ENCODE peak calls at places on chromosome 19, in five cellular contexts. V, Z, J, W and O are unnamed samples.

GRCh38 chr19:38394488-38394887 is 6.0 kb downstream of the SPRED3 start:
- DNase-seq in J (peak), W (peak), V (no peak), Z (no peak), O (no peak)

GRCh38 chr19:1633269-1633606 is 19.2 kb downstream of the TCF3 start:
- DNase-seq in V (no peak), J (no peak), W (no peak), Z (no peak), O (no peak)

GRCh38 chr19:5214902-5215301 is 125.7 kb downstream of the PTPRS start:
- DNase-seq in J (no peak), W (no peak), V (no peak), Z (no peak), O (no peak)

GRCh38 chr19:19502281-19502680 is 13.1 kb downstream of the TSSK6 start:
- DNase-seq in V (no peak), J (no peak), Z (no peak), W (no peak), O (no peak)

GRCh38 chr19:12802267-12803106 is 618 bp downstream of the THSD8 start:
- DNase-seq in Z (peak), V (no peak), W (no peak), J (no peak), O (peak)

GRCh38 chr19:40443930-40444180 is 280 bp downstream of the SERTAD3 start:
- DNase-seq in J (no peak), V (no peak), Z (no peak), W (peak), O (peak)

GRCh38 chr19:36265064-36265463 is 50.2 kb downstream of the ZNF146 start:
- DNase-seq in V (no peak), Z (no peak), W (no peak), J (no peak), O (no peak)

GRCh38 chr19:47157455-47158321 is 27.1 kb downstream of the SAE1 start:
- DNase-seq in Z (peak), W (peak), J (peak), V (peak), O (peak)

GRCh38 chr19:4988770-4989251 is 19.9 kb downstream of the KDM4B start:
- DNase-seq in J (no peak), W (peak), Z (no peak), V (peak), O (peak)

GRCh38 chr19:40279761-40280607 is 5.2 kb downstream of the AKT2 start:
- DNase-seq in Z (no peak), W (no peak), V (no peak), J (no peak), O (no peak)

GRCh38 chr19:47186337-47187022 is 44.5 kb downstream of the BBC3 start:
- DNase-seq in J (peak), W (no peak), V (no peak), Z (no peak), O (no peak)

GRCh38 chr19:12788682-12789097 is 2.6 kb upstream of the JUNB start:
- DNase-seq in V (peak), W (peak), Z (peak), J (no peak), O (peak)

GRCh38 chr19:19487077-19488040 is 28.0 kb downstream of the TSSK6 start:
- DNase-seq in Z (no peak), J (no peak), V (no peak), W (no peak), O (no peak)

GRCh38 chr19:4970558-4971423 is 1.9 kb downstream of the KDM4B start:
- DNase-seq in J (no peak), W (peak), V (no peak), Z (peak), O (peak)

GRCh38 chr19:46357846-46358583 is 11.1 kb downstream of the PPP5C start:
- DNase-seq in W (no peak), J (no peak), V (no peak), Z (no peak), O (no peak)

GRCh38 chr19:13103961-13104847 is 1.5 kb upstream of the LYL1 start:
- DNase-seq in W (no peak), Z (peak), V (peak), J (peak), O (no peak)

GRCh38 chr19:52270266-52270885 is 989 bp downstream of the ZNF766 start:
- DNase-seq in V (no peak), J (no peak), Z (no peak), W (no peak), O (no peak)

GRCh38 chr19:869245-870177 is 10.0 kb downstream of the CFD start:
- DNase-seq in W (peak), Z (peak), J (no peak), V (peak), O (peak)

GRCh38 chr19:19256072-19256969 is 16.8 kb downstream of the TM6SF2 start:
- DNase-seq in W (peak), J (no peak), V (no peak), Z (no peak), O (no peak)

GRCh38 chr19:40582467-40582866 is 5.8 kb downstream of the SHKBP1 start:
- DNase-seq in V (no peak), J (no peak), Z (no peak), W (no peak), O (no peak)

GRCh38 chr19:35641515-35642151 is at the start of gene ETV2:
- DNase-seq in W (peak), Z (peak), V (no peak), J (peak), O (peak)

GRCh38 chr19:33235996-33236350 is 10.3 kb upstream of the SLC7A10 start:
- DNase-seq in W (no peak), Z (no peak), V (no peak), J (no peak), O (no peak)

GRCh38 chr19:33234736-33235135 is 9.1 kb upstream of the SLC7A10 start:
- DNase-seq in J (no peak), V (no peak), W (no peak), Z (no peak), O (no peak)

GRCh38 chr19:33236696-33237390 is 11.2 kb upstream of the SLC7A10 start:
- DNase-seq in V (no peak), J (no peak), W (no peak), Z (no peak), O (no peak)

GRCh38 chr19:33234092-33234491 is 8.4 kb upstream of the SLC7A10 start:
- DNase-seq in W (no peak), J (no peak), V (no peak), Z (no peak), O (no peak)

GRCh38 chr19:33235269-33235995 is 9.8 kb upstream of the SLC7A10 start:
- DNase-seq in W (peak), Z (peak), J (peak), V (peak), O (peak)
- TF ChIP-seq CTCF in W (peak), Z (peak), J (peak), V (peak), O (peak)

DNA sequence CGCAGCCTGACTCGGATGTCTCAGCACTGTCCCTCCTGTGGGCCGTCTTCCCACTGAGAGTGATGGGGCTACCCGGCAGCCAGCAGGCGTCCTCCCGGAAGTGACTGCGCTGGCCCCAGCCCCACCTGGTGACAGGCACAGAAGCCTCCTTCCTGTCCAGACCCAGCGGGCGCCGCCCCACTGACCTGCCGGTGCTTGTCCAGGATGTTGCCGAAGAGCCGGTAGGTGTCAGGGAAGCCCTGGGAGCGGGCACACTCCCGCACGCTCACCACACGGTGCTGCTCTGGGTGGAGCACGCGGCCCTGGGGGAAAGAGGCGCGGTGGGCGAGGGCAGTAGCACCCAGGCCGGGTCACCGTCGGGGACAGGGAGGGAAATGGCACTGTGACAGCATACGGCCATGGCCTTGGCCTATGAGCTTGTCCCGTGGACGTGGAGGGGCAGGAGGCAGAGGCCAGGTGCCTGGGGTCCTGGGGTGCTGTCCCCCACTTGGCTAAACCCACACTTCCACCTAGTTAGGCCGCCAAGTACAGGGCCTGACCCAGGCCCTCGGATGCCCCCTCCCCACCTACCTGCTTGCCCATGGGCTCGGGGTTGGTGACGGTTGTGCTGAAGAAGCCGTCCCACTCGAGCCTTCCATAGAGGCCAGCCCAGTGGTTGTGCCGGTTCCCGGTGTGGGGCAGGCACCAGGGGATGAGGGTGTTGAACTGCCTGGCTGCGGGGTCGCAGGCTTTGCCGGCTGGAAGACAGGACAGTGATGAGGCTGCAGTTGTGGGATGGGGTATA is 16.0 kb upstream of the EIF3G start:
- DNase-seq in W (no peak), V (no peak), J (no peak), Z (no peak), O (no peak)
- TF ChIP-seq CTCF in W (no peak), V (no peak), J (no peak), Z (no peak), O (no peak)

GRCh38 chr19:11346104-11346940 is at the start of the genes CCDC159 and TMEM205:
- DNase-seq in Z (peak), J (peak), W (peak), V (peak), O (peak)
- TF ChIP-seq CTCF in Z (no peak), J (no peak), W (no peak), V (no peak), O (no peak)

GRCh38 chr19:6967962-6968361 is 53.3 kb downstream of the MBD3L2B start:
- DNase-seq in V (no peak), W (no peak), J (no peak), Z (no peak), O (no peak)

GRCh38 chr19:6958786-6959185 is 62.4 kb downstream of the MBD3L2B start:
- DNase-seq in V (no peak), Z (no peak), W (no peak), J (no peak), O (no peak)

GRCh38 chr19:6963259-6963852 is 57.9 kb downstream of the MBD3L2B start:
- DNase-seq in Z (no peak), W (no peak), J (no peak), V (no peak), O (no peak)

GRCh38 chr19:6969490-6969889 is 51.7 kb downstream of the MBD3L2B start:
- DNase-seq in V (no peak), W (no peak), J (no peak), Z (no peak), O (no peak)

DNA sequence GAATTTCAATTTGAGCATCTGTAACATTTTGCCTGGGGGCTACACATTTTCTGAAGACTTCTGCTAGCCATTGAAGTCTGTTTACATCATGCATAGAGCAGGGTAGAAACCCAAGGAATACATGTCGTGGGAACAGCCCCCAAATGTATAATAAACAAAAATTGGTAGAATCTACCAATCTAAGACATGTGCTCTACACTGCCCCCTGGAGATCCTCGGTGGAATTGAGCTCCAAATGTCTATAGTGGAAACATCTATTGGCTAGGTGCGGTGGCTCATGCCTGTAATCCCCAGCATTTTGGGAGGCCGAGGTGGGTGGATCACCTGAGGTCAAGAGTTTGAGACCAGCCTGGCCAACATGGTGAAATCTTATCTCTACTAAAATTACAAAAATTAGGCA is 57.3 kb downstream of the MBD3L2B start:
- DNase-seq in Z (no peak), V (no peak), W (no peak), J (peak), O (no peak)
- TF ChIP-seq CTCF in Z (peak), V (no peak), W (peak), J (peak), O (peak)

GRCh38 chr19:45187421-45188100 is 9.0 kb downstream of the BLOC1S3 start:
- DNase-seq in V (no peak), J (peak), W (no peak), Z (no peak), O (no peak)
- TF ChIP-seq CTCF in V (no peak), J (peak), W (peak), Z (peak), O (peak)

GRCh38 chr19:33176670-33177416 is 17.3 kb upstream of the LRP3 start:
- DNase-seq in V (peak), Z (peak), W (peak), J (peak), O (peak)
- TF ChIP-seq CTCF in V (no peak), Z (no peak), W (peak), J (no peak), O (peak)

DNA sequence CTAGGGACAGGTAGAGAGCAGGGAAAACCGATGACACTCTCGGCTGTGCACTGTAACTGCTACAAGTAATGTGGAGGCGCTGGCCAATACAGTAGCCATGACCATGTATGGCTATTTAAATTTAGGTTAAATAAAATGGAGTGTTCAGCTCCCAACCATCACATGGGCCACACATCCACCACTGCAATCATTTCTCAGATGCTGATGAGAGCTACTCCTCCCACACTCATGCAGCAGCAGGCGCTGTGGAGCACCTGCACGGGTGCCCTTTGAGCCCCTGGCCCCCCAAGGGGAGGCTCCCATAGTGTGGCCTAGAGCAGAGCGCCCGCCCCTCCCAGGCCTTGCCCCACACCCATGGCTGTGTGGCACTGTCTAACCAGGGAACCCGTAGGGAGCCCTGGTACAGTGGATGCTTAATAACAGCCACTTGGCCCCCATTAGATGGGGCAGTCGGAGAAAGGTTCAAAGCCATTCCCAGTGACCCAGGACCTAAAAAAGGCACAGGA is 6.0 kb downstream of the ACP4 start:
- DNase-seq in W (no peak), Z (no peak), J (no peak), V (no peak), O (no peak)
- TF ChIP-seq CTCF in W (no peak), Z (no peak), J (no peak), V (no peak), O (no peak)

GRCh38 chr19:48815870-48816501 is 5.2 kb upstream of the BCAT2 start:
- DNase-seq in J (no peak), Z (no peak), W (no peak), V (no peak), O (peak)
- TF ChIP-seq CTCF in J (no peak), Z (no peak), W (no peak), V (no peak), O (no peak)